ENCODE peak calls at places on chromosomes 11 and 22, in five cellular contexts. One of them, this sample, is unnamed.
A peak's percentile ranks its signal among the peaks of the same experiment; 100 is the strongest.

GRCh38 chr22:19875061-19875530 is 20.4 kb upstream of the GNB1L start:
- DNase-seq in H1: no peak
- DNase-seq in IMR-90: no peak
- DNase-seq in mesenchymal stem cell: no peak
- DNase-seq in neuronal stem cell: no peak
- DNase-seq in this sample: peak; percentile 26

GRCh38 chr11:106794058-106794457 is 224.2 kb downstream of the GUCY1A2 start:
- DNase-seq in mesenchymal stem cell: peak; percentile 36
- DNase-seq in H1: no peak
- DNase-seq in neuronal stem cell: no peak
- DNase-seq in IMR-90: no peak
- DNase-seq in this sample: no peak

GRCh38 chr11:85913486-85913885 is 58.3 kb downstream of the CCDC83 start:
- DNase-seq in H1: no peak
- DNase-seq in IMR-90: no peak
- DNase-seq in mesenchymal stem cell: no peak
- DNase-seq in neuronal stem cell: no peak
- DNase-seq in this sample: no peak

GRCh38 chr11:81874627-81875026 is 859.0 kb downstream of the FAM181B start:
- DNase-seq in H1: no peak
- DNase-seq in mesenchymal stem cell: no peak
- DNase-seq in IMR-90: no peak
- DNase-seq in neuronal stem cell: no peak
- DNase-seq in this sample: no peak

GRCh38 chr22:18078329-18079041 is 695 bp downstream of the PEX26 start:
- DNase-seq in IMR-90: peak; percentile 19
- DNase-seq in mesenchymal stem cell: peak; percentile 49
- DNase-seq in H1: no peak
- DNase-seq in neuronal stem cell: no peak
- DNase-seq in this sample: peak; percentile 38

GRCh38 chr11:2298795-2299747 is 2.6 kb downstream of the C11orf21 start:
- DNase-seq in mesenchymal stem cell: no peak
- DNase-seq in neuronal stem cell: peak; percentile 36
- DNase-seq in IMR-90: no peak
- DNase-seq in H1: peak; percentile 25
- DNase-seq in this sample: peak; percentile 76

GRCh38 chr11:93969925-93970922 is 50.9 kb upstream of the HEPHL1 start:
- DNase-seq in H1: no peak
- DNase-seq in IMR-90: no peak
- DNase-seq in mesenchymal stem cell: no peak
- DNase-seq in neuronal stem cell: no peak
- DNase-seq in this sample: no peak

GRCh38 chr11:36356201-36356600 is 60.1 kb downstream of the PRR5L start:
- DNase-seq in neuronal stem cell: no peak
- DNase-seq in IMR-90: no peak
- DNase-seq in H1: no peak
- DNase-seq in mesenchymal stem cell: no peak
- DNase-seq in this sample: no peak

GRCh38 chr11:121067453-121067852 is 33.6 kb upstream of the TECTA start:
- DNase-seq in neuronal stem cell: no peak
- DNase-seq in IMR-90: peak; percentile 70
- DNase-seq in mesenchymal stem cell: peak; percentile 19
- DNase-seq in H1: no peak
- DNase-seq in this sample: no peak

GRCh38 chr11:102603091-102603490 is 22.0 kb downstream of the MMP20 start:
- DNase-seq in mesenchymal stem cell: peak; percentile 82
- DNase-seq in neuronal stem cell: no peak
- DNase-seq in H1: no peak
- DNase-seq in IMR-90: peak; percentile 73
- DNase-seq in this sample: no peak

GRCh38 chr22:26674211-26675190 is 17.1 kb downstream of the MIAT start:
- DNase-seq in mesenchymal stem cell: no peak
- DNase-seq in neuronal stem cell: no peak
- DNase-seq in H1: no peak
- DNase-seq in IMR-90: no peak
- DNase-seq in this sample: no peak

GRCh38 chr11:64581057-64581523 is 9.9 kb upstream of the SLC22A12 start:
- DNase-seq in IMR-90: no peak
- DNase-seq in mesenchymal stem cell: no peak
- DNase-seq in neuronal stem cell: no peak
- DNase-seq in H1: no peak
- DNase-seq in this sample: no peak

GRCh38 chr11:84163115-84163514 is 876.9 kb upstream of the CCDC90B start:
- DNase-seq in H1: no peak
- DNase-seq in neuronal stem cell: no peak
- DNase-seq in mesenchymal stem cell: no peak
- DNase-seq in IMR-90: no peak
- DNase-seq in this sample: no peak
- H3K9ac ChIP-seq in H1: no peak overlapping the region
- H3K9ac ChIP-seq in neuronal stem cell: no peak overlapping the region
- H3K9ac ChIP-seq in mesenchymal stem cell: no peak overlapping the region
- H3K9ac ChIP-seq in IMR-90: no peak overlapping the region
- H3K9ac ChIP-seq in this sample: no peak overlapping the region

DNA sequence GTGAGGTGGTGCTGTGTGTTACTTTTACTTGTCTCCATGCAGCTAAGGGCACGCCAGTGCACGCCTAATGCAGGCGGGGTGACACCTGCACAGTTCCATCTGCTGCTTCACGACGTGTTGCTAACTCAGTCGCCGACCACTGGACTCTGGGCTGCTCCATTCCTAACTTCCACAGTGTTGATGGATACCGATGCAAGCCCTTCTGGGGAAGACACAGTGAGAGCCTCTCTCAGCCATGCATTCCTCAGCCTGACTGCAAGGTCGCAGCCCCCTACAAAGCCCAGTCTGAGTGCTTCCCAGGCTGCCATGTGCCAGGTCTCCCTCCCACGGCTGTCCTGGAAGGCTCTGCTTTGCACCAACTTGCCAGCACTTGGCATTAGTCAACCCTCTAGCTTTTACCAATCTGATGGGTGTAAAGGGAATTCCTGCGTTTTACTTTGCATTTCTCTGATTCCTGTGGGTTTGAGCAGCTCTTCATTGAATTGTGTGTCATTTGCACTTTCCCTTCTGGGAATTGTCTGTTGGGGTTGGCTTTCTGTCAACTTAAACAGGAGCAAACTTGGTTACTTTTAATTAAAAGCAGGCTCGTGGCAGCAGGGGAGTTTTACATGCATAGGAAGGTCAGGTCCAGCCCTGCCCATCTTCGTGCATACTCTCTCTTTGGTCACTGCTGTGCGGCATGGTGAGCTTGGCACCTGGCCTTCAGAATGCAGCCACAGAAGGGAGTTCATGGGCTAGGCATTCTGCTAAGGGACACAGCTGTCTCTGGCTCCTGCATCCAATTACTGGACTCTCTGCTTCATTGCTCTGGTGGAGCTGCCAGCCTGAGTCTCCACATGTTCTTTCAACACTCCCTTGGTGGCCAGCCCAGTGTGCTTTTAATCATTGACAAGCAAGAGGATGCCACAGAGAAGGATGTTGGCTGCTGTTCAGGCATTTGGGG is 34.6 kb upstream of the SHANK2 start:
- DNase-seq in mesenchymal stem cell: peak; percentile 53
- DNase-seq in H1: no peak
- DNase-seq in IMR-90: peak; percentile 92
- DNase-seq in neuronal stem cell: no peak
- DNase-seq in this sample: peak; percentile 28
- H3K14ac ChIP-seq in mesenchymal stem cell: no peak overlapping the region
- H3K14ac ChIP-seq in H1: no peak overlapping the region
- H3K14ac ChIP-seq in IMR-90: no peak overlapping the region
- H3K14ac ChIP-seq in neuronal stem cell: no peak overlapping the region
- H3K14ac ChIP-seq in this sample: no peak overlapping the region

GRCh38 chr22:36770116-36770945 is 5.6 kb downstream of the IFT27 start:
- DNase-seq in H1: no peak
- DNase-seq in neuronal stem cell: peak; percentile 36
- DNase-seq in mesenchymal stem cell: no peak
- DNase-seq in IMR-90: no peak
- DNase-seq in this sample: peak; percentile 66
- H3K9ac ChIP-seq in H1: no peak overlapping the region
- H3K9ac ChIP-seq in neuronal stem cell: peak overlapping the region; percentile 40
- H3K9ac ChIP-seq in mesenchymal stem cell: no peak overlapping the region
- H3K9ac ChIP-seq in IMR-90: no peak overlapping the region
- H3K9ac ChIP-seq in this sample: no peak overlapping the region

DNA sequence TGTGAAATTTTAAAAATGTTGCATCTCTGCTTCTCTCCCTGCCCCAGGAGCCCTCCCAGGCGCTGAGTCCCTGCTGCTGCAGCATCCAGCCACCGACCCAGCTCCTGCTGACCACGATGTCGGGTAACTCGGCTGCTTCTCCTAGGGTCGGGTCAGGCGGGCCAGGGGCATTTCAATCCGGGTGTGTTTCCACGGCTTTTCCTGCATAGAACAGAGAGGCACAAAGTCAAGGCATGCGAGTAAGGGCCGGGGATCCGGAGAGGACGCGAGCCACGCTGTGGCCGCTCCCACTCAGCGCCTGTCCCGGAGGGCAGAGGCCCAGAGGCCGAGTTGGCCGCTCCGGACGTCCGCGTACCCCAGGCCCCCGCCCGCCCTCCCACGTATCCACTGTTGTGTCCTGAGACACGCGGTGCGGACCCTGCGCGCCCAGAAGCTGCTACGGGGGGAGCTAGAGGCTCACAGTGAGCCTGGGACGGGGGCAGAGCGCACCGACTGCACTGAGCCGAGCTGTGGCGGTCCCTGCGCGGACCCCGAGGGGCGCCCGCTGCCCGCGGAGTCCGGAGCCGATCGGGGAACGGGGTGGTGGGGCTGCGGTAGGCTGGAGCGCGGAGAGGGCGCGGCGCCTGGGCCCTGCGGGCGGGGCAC is at the start of gene POU2AF3:
- DNase-seq in IMR-90: no peak
- DNase-seq in H1: no peak
- DNase-seq in neuronal stem cell: no peak
- DNase-seq in mesenchymal stem cell: no peak
- DNase-seq in this sample: peak; percentile 43
- H3K14ac ChIP-seq in IMR-90: no peak within 1 kb of the TSS
- H3K14ac ChIP-seq in H1: no peak within 1 kb of the TSS
- H3K14ac ChIP-seq in neuronal stem cell: no peak within 1 kb of the TSS
- H3K14ac ChIP-seq in mesenchymal stem cell: no peak within 1 kb of the TSS
- H3K14ac ChIP-seq in this sample: peak within 1 kb of the TSS; percentile 74

DNA sequence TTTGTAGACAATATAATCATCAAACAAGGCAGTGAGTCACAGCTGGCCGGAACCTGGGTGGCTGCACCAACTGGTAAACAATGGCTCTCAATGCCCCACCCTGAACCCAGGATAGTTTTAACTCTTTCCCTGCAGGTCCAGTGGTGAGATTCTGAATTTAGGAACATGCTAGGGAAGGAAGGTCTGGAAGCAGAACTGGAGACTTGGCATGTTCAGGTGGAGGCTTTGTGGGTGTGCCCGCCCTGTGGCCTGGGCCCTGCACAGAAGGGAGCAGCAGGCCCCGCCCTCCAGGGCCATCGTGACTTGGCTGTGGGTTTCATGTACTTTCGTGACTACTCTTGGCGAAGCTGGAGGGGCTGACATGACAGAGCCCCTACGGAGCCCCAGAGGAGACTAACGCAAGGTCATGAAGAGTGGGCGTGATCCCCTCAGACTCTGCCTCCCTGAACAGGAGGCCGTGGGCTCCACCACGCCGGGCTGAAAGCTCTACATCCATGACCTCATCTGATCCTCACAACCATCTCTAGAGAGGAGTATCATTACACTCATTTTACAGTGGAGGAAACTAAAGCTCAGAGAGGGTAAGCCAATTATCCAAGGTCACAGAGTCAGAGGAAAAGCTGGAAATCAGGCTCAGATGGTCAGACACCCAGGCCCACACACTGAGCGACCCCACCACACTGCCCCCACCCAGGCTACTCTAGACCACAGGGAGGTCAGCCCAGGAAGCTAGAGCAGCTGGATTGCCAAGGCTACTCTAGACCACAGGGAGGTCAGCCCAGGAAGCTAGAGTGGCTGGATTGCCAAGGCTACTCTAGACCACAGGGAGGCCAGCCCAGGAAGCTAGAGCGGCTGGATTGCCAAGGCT is 27.3 kb downstream of the MAFF start:
- DNase-seq in IMR-90: peak; percentile 57
- DNase-seq in H1: no peak
- DNase-seq in neuronal stem cell: no peak
- DNase-seq in mesenchymal stem cell: no peak
- DNase-seq in this sample: no peak
- H3K9ac ChIP-seq in IMR-90: no peak overlapping the region
- H3K9ac ChIP-seq in H1: no peak overlapping the region
- H3K9ac ChIP-seq in neuronal stem cell: no peak overlapping the region
- H3K9ac ChIP-seq in mesenchymal stem cell: peak overlapping the region; percentile 83
- H3K9ac ChIP-seq in this sample: no peak overlapping the region

GRCh38 chr22:46546466-46547178 is 9.2 kb upstream of the CELSR1 start:
- DNase-seq in neuronal stem cell: no peak
- DNase-seq in H1: no peak
- DNase-seq in mesenchymal stem cell: peak; percentile 39
- DNase-seq in IMR-90: peak; percentile 23
- DNase-seq in this sample: no peak
- H3K14ac ChIP-seq in neuronal stem cell: peak overlapping the region; percentile 25
- H3K14ac ChIP-seq in H1: no peak overlapping the region
- H3K14ac ChIP-seq in mesenchymal stem cell: no peak overlapping the region
- H3K14ac ChIP-seq in IMR-90: peak overlapping the region; percentile 89
- H3K14ac ChIP-seq in this sample: no peak overlapping the region

GRCh38 chr22:31064369-31064768 is 16.7 kb upstream of the SMTN start:
- DNase-seq in mesenchymal stem cell: no peak
- DNase-seq in H1: no peak
- DNase-seq in IMR-90: no peak
- DNase-seq in neuronal stem cell: no peak
- DNase-seq in this sample: no peak
- H3K9ac ChIP-seq in mesenchymal stem cell: no peak overlapping the region
- H3K9ac ChIP-seq in H1: no peak overlapping the region
- H3K9ac ChIP-seq in IMR-90: no peak overlapping the region
- H3K9ac ChIP-seq in neuronal stem cell: no peak overlapping the region
- H3K9ac ChIP-seq in this sample: no peak overlapping the region

DNA sequence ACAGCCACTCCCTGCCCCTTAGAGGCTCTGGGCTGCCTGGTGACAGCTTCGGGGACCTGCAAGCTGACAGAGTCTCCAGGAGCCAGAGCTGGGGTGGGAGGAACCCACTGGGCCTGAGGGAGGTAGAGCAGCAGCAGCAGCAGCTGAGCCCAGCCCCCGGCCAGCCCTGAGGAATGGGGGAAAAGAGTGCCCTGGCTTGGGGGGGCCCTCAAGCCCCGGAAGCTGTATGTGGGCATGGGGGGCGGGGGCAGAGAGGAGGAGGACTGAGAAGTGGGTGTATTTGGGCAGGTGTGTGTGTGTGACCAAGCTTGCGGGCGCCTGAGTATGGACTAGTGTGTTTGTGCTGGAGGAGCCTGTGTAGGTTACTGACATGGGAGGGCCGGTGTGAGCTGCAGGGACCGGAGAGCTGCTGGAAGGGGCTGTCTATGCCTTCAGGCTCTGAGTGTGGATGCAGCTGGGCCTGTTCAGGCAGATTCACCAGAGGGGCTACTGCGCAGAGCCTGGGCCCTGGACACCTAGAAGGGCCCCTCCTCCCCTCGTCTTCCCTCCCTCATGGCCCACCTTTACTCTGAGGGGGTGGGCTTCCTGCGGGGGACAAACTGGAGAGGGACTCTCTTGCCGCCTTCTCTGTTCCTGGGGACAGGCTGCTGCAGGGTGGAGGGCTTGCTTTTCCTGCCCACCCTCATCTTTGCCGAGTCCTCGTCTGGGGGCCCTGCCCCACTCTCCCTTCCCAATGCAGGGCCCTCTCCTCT is 28.0 kb downstream of the ST3GAL4 start:
- DNase-seq in mesenchymal stem cell: no peak
- DNase-seq in neuronal stem cell: no peak
- DNase-seq in H1: no peak
- DNase-seq in IMR-90: no peak
- DNase-seq in this sample: no peak
- H3K14ac ChIP-seq in mesenchymal stem cell: no peak overlapping the region
- H3K14ac ChIP-seq in neuronal stem cell: no peak overlapping the region
- H3K14ac ChIP-seq in H1: no peak overlapping the region
- H3K14ac ChIP-seq in IMR-90: no peak overlapping the region
- H3K14ac ChIP-seq in this sample: no peak overlapping the region

GRCh38 chr11:12692238-12693074 is 18.2 kb downstream of the TEAD1 start:
- DNase-seq in mesenchymal stem cell: peak; percentile 97
- DNase-seq in IMR-90: peak; percentile 95
- DNase-seq in H1: no peak
- DNase-seq in neuronal stem cell: no peak
- DNase-seq in this sample: no peak
- H3K9ac ChIP-seq in mesenchymal stem cell: peak overlapping the region; percentile 91
- H3K9ac ChIP-seq in IMR-90: peak overlapping the region; percentile 7
- H3K9ac ChIP-seq in H1: no peak overlapping the region
- H3K9ac ChIP-seq in neuronal stem cell: no peak overlapping the region
- H3K9ac ChIP-seq in this sample: no peak overlapping the region